ENCODE peak calls at places on chromosome 1, in seven cellular contexts. H, D, J, B, E, V and C are unnamed samples.
A peak's percentile ranks its signal among the peaks of the same experiment; 100 is the strongest.

GRCh38 chr1:223700942-223701637 is 11.2 kb upstream of the CAPN2 start:
- DNase-seq in H (peak; percentile 95), D (no peak), J (peak; percentile 97), B (no peak), E (peak; percentile 98), V (peak; percentile 90), C (peak; percentile 86)

GRCh38 chr1:3350441-3351261 is 103.8 kb upstream of the ARHGEF16 start:
- DNase-seq in H (no peak), D (peak; percentile 50), J (no peak), B (peak; percentile 81), E (peak; percentile 37), V (no peak), C (no peak)

GRCh38 chr1:110630770-110631663 is 24.9 kb upstream of the KCNA2 start:
- DNase-seq in H (no peak), D (no peak), J (peak; percentile 58), B (peak; percentile 81), E (peak; percentile 31), V (peak; percentile 54), C (peak; percentile 82)

GRCh38 chr1:47002211-47002610 is 21.3 kb upstream of the CYP4X1 start:
- DNase-seq in H (no peak), D (no peak), J (no peak), B (no peak), E (no peak), V (no peak), C (no peak)

GRCh38 chr1:226714148-226714547 is 24.9 kb downstream of the ITPKB start:
- DNase-seq in H (no peak), D (no peak), J (peak; percentile 48), B (no peak), E (no peak), V (no peak), C (no peak)

GRCh38 chr1:151277249-151277648 is 4.8 kb upstream of the ZNF687 start:
- DNase-seq in H (no peak), D (no peak), J (no peak), B (no peak), E (no peak), V (no peak), C (no peak)

GRCh38 chr1:87398644-87399043 is 70.0 kb downstream of the LMO4 start:
- DNase-seq in H (no peak), D (no peak), J (no peak), B (no peak), E (peak; percentile 70), V (no peak), C (no peak)

GRCh38 chr1:3279182-3279470 is 175.3 kb upstream of the ARHGEF16 start:
- DNase-seq in H (no peak), D (no peak), J (no peak), B (no peak), E (no peak), V (no peak), C (no peak)

GRCh38 chr1:235907897-235908240 is 41.2 kb upstream of the LYST start:
- DNase-seq in H (no peak), D (no peak), J (no peak), B (no peak), E (no peak), V (no peak), C (no peak)

GRCh38 chr1:207309775-207310273 is 11.7 kb upstream of the CD55 start:
- DNase-seq in H (peak; percentile 38), D (no peak), J (peak; percentile 81), B (no peak), E (peak; percentile 85), V (peak; percentile 78), C (peak; percentile 76)

DNA sequence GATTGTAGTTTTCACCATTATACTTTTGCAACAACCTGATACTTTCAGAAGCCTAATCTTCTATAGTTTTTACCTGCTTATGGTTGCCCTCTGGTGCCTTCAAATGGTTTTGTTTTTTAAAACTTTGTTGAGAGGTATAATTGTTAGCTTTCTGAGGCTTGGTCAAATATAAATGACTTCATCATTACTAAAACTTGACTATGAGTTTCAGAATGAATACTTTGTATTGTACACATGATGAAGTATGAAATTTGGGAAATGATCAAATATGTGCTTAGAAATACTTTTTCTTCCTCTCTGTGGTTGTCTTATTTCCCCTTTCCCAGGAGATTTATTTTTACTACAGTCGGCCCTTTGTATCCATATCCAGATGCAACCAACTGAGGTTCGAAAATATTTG is 151.8 kb upstream of the B3GALT2 start:
- DNase-seq in H (no peak), D (no peak), J (no peak), B (no peak), E (peak; percentile 47), V (no peak), C (no peak)
- TF ChIP-seq CTCF in H (peak; percentile 17), D (no peak), J (no peak), B (no peak), E (no peak), V (no peak), C (peak; percentile 24)

GRCh38 chr1:63779338-63779819 is 5.6 kb downstream of the ROR1 start:
- DNase-seq in H (peak; percentile 29), D (no peak), J (no peak), B (no peak), E (peak; percentile 18), V (peak; percentile 77), C (no peak)

GRCh38 chr1:63775418-63776127 is 1.8 kb downstream of the ROR1 start:
- DNase-seq in H (no peak), D (no peak), J (peak; percentile 47), B (no peak), E (no peak), V (peak; percentile 36), C (no peak)

GRCh38 chr1:63777965-63778880 is 4.4 kb downstream of the ROR1 start:
- DNase-seq in H (no peak), D (no peak), J (no peak), B (no peak), E (no peak), V (no peak), C (no peak)

GRCh38 chr1:63774617-63775417 is 1.0 kb downstream of the ROR1 start:
- DNase-seq in H (no peak), D (no peak), J (no peak), B (peak; percentile 83), E (peak; percentile 56), V (peak; percentile 55), C (peak; percentile 42)

DNA sequence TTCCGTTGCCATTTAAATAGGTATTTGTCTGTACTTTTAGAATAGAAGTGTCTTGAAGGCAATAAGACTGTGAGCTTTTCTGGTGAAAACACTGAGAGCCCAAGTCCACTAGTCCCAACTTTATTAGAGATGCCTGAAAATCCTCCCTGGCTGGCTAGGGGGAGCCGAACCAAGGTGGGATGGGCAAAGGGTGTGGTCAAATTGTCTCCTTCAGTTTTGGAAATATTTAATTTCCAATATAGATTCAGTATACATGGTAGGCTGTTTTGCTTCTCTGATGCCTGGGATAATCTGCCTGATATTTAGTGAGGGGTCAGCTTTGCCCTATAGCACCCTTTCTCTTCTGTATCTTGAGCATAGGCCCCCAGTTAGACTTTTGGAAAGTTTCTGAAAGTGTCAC is 3.5 kb downstream of the ROR1 start:
- DNase-seq in H (no peak), D (no peak), J (no peak), B (no peak), E (no peak), V (no peak), C (no peak)
- TF ChIP-seq CTCF in H (no peak), D (no peak), J (no peak), B (no peak), E (no peak), V (peak; percentile 13), C (no peak)

DNA sequence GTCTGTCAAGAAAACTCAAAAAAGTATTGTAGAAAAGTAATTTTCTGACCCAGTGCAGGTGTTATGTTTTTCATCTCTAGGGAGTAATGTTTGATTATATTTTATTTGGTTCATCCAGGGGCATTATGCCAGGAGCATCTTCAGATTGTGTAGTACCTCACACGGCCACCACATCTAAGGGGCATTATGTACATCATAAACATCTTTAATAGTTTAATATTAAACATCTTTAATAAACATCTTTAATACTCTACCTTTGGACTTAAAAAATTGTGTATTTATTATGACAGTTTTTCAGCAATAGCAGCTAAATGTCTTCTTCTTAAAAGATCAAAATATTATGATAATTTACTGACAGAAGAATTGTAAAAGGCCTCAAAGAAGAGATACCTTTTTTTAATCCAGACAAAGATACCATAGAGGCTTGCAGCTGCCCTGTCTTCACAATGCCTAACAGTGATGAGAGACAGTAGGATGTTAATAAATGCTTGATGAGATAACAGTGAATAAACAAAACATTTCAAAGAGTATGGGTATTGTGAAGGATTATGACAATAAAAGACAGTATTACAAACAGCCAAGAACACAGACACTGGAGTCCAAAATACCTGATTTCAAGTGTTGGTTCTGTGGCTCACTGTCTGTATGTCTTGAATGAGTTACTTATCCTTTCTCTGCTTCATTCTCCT is 240.9 kb upstream of the ADGRL2 start:
- DNase-seq in H (no peak), D (no peak), J (no peak), B (no peak), E (no peak), V (no peak), C (no peak)
- TF ChIP-seq CTCF in H (peak; percentile 35), D (no peak), J (peak; percentile 67), B (no peak), E (peak; percentile 4), V (peak; percentile 15), C (no peak)

DNA sequence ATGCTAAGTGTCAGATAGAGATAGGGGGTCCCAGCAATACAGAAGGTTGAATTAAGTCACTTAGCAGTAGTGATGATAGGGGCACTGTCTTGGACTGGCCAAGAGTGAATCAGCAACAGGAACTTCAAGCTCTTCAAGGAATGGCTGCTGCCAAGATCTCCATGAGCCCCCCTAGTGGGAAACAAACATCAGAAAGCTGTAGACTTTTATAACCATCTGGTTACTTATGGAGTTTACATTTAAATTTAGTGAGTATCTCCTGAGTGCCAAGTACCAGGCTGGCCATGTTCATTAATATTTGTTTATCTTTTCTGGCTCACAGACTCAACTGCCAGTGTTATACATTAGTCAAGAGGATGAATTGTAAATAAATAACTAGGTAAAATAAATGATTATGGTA is 327.3 kb downstream of the TTLL7 start:
- DNase-seq in H (no peak), D (no peak), J (no peak), B (no peak), E (no peak), V (no peak), C (no peak)
- TF ChIP-seq CTCF in H (no peak), D (no peak), J (no peak), B (no peak), E (no peak), V (no peak), C (no peak)

DNA sequence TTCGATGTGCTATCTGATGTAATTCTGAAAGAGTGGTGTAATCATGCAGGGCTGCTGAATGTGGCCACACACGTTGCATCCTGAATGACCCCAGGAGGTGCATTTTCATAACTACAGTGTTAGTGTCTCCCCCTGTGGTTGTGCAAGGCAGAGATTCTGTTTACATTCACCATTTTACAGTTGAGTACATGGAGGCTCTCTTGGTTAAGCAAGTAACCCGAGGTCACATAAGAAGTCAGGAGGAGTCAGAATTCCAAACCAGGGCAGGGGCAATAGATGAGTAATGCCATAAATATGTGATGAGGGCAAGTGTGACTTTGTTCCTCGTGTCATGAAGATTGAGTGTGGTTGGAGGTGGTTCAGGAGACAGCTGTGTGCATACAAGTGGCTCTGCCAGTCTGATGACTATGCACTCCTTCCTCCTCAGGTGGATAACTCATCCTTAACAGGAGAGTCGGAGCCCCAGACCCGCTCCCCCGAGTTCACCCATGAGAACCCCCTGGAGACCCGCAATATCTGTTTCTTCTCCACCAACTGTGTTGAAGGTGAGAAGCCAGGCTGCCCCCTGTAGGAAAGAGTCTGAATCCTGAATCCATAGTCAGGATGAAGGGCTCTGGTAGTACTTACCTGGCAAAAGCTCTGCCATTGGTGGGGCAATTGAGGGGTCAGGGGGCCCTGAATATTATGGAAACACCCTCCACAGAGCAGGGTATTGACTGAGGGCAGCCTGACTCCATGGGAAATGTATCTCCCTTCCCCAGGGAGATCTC is 9.3 kb downstream of the ATP1A2 start:
- DNase-seq in H (peak; percentile 76), D (no peak), J (peak; percentile 100), B (no peak), E (peak; percentile 76), V (peak; percentile 89), C (peak; percentile 60)
- TF ChIP-seq CTCF in H (peak; percentile 51), D (peak; percentile 15), J (peak; percentile 52), B (no peak), E (peak; percentile 35), V (peak; percentile 26), C (peak; percentile 16)

GRCh38 chr1:200634449-200635122 is 14.0 kb upstream of the KIF14 start:
- DNase-seq in H (no peak), D (no peak), J (no peak), B (no peak), E (no peak), V (no peak), C (no peak)
- TF ChIP-seq CTCF in H (no peak), D (no peak), J (no peak), B (no peak), E (peak; percentile 3), V (no peak), C (no peak)